ENCODE peak calls at places on chromosomes 16 and 17, in eight cellular contexts. One of them, this sample, is unnamed.

GRCh38 chr17:49022391-49022941 is 25.3 kb downstream of the IGF2BP1 start:
- DNase-seq in Panc1: no peak
- DNase-seq in nephron progenitor cell: peak
- DNase-seq in tibial nerve: no peak
- DNase-seq in stimulated activated CD4-positive, alpha-beta T cell treated with anti-CD3 and anti-CD28 coated beads, TNF-alpha, amount 100 ng/mL, for 1 hour: no peak
- DNase-seq in GM23338: peak
- DNase-seq in NCI-H2171 treated with DMSO at 0.1 percent for 48 hours: no peak
- DNase-seq in GM20000: no peak
- DNase-seq in this sample: no peak

GRCh38 chr16:29820730-29821662 is 734 bp downstream of the MVP start:
- DNase-seq in NCI-H2171 treated with DMSO at 0.1 percent for 48 hours: peak
- DNase-seq in stimulated activated CD4-positive, alpha-beta T cell treated with anti-CD3 and anti-CD28 coated beads, TNF-alpha, amount 100 ng/mL, for 1 hour: no peak
- DNase-seq in nephron progenitor cell: no peak
- DNase-seq in GM20000: peak
- DNase-seq in GM23338: no peak
- DNase-seq in tibial nerve: no peak
- DNase-seq in Panc1: no peak
- DNase-seq in this sample: no peak

GRCh38 chr17:77356109-77356689 is 215.4 kb downstream of the SEC14L1 start:
- DNase-seq in NCI-H2171 treated with DMSO at 0.1 percent for 48 hours: no peak
- DNase-seq in GM20000: peak
- DNase-seq in Panc1: no peak
- DNase-seq in stimulated activated CD4-positive, alpha-beta T cell treated with anti-CD3 and anti-CD28 coated beads, TNF-alpha, amount 100 ng/mL, for 1 hour: no peak
- DNase-seq in tibial nerve: no peak
- DNase-seq in nephron progenitor cell: no peak
- DNase-seq in GM23338: no peak
- DNase-seq in this sample: no peak

GRCh38 chr16:67843343-67843765 is 1.2 kb downstream of the THAP11 start:
- DNase-seq in Panc1: no peak
- DNase-seq in NCI-H2171 treated with DMSO at 0.1 percent for 48 hours: no peak
- DNase-seq in stimulated activated CD4-positive, alpha-beta T cell treated with anti-CD3 and anti-CD28 coated beads, TNF-alpha, amount 100 ng/mL, for 1 hour: no peak
- DNase-seq in nephron progenitor cell: peak
- DNase-seq in GM20000: no peak
- DNase-seq in GM23338: no peak
- DNase-seq in tibial nerve: no peak
- DNase-seq in this sample: no peak

GRCh38 chr17:17732444-17732843 is 51.2 kb downstream of the RAI1 start:
- DNase-seq in GM20000: no peak
- DNase-seq in tibial nerve: no peak
- DNase-seq in NCI-H2171 treated with DMSO at 0.1 percent for 48 hours: no peak
- DNase-seq in Panc1: no peak
- DNase-seq in stimulated activated CD4-positive, alpha-beta T cell treated with anti-CD3 and anti-CD28 coated beads, TNF-alpha, amount 100 ng/mL, for 1 hour: no peak
- DNase-seq in nephron progenitor cell: no peak
- DNase-seq in GM23338: no peak
- DNase-seq in this sample: no peak

GRCh38 chr17:49851387-49852291 is 3.8 kb upstream of the TAC4 start:
- DNase-seq in stimulated activated CD4-positive, alpha-beta T cell treated with anti-CD3 and anti-CD28 coated beads, TNF-alpha, amount 100 ng/mL, for 1 hour: peak
- DNase-seq in GM23338: peak
- DNase-seq in Panc1: no peak
- DNase-seq in GM20000: peak
- DNase-seq in NCI-H2171 treated with DMSO at 0.1 percent for 48 hours: peak
- DNase-seq in nephron progenitor cell: peak
- DNase-seq in tibial nerve: peak
- DNase-seq in this sample: peak

GRCh38 chr17:82172461-82173160 is 40.0 kb downstream of the CCDC57 start:
- DNase-seq in GM23338: no peak
- DNase-seq in nephron progenitor cell: no peak
- DNase-seq in Panc1: no peak
- DNase-seq in GM20000: no peak
- DNase-seq in stimulated activated CD4-positive, alpha-beta T cell treated with anti-CD3 and anti-CD28 coated beads, TNF-alpha, amount 100 ng/mL, for 1 hour: no peak
- DNase-seq in NCI-H2171 treated with DMSO at 0.1 percent for 48 hours: no peak
- DNase-seq in tibial nerve: no peak
- DNase-seq in this sample: no peak

GRCh38 chr16:11543676-11544393 is 42.9 kb downstream of the LITAF start:
- DNase-seq in GM23338: peak
- DNase-seq in stimulated activated CD4-positive, alpha-beta T cell treated with anti-CD3 and anti-CD28 coated beads, TNF-alpha, amount 100 ng/mL, for 1 hour: no peak
- DNase-seq in Panc1: no peak
- DNase-seq in NCI-H2171 treated with DMSO at 0.1 percent for 48 hours: no peak
- DNase-seq in nephron progenitor cell: no peak
- DNase-seq in tibial nerve: no peak
- DNase-seq in GM20000: no peak
- DNase-seq in this sample: no peak

GRCh38 chr16:78198299-78198698 is 98.8 kb downstream of the WWOX start:
- DNase-seq in NCI-H2171 treated with DMSO at 0.1 percent for 48 hours: no peak
- DNase-seq in tibial nerve: no peak
- DNase-seq in nephron progenitor cell: no peak
- DNase-seq in GM23338: no peak
- DNase-seq in GM20000: no peak
- DNase-seq in Panc1: no peak
- DNase-seq in stimulated activated CD4-positive, alpha-beta T cell treated with anti-CD3 and anti-CD28 coated beads, TNF-alpha, amount 100 ng/mL, for 1 hour: no peak
- DNase-seq in this sample: no peak

GRCh38 chr17:76132574-76133338 is 8.3 kb downstream of the FOXJ1 start:
- DNase-seq in stimulated activated CD4-positive, alpha-beta T cell treated with anti-CD3 and anti-CD28 coated beads, TNF-alpha, amount 100 ng/mL, for 1 hour: no peak
- DNase-seq in tibial nerve: no peak
- DNase-seq in Panc1: no peak
- DNase-seq in GM20000: no peak
- DNase-seq in nephron progenitor cell: no peak
- DNase-seq in GM23338: peak
- DNase-seq in NCI-H2171 treated with DMSO at 0.1 percent for 48 hours: peak
- DNase-seq in this sample: no peak

GRCh38 chr17:50681260-50682200 is 26.2 kb downstream of the ANKRD40 start:
- DNase-seq in GM23338: peak
- DNase-seq in NCI-H2171 treated with DMSO at 0.1 percent for 48 hours: peak
- DNase-seq in stimulated activated CD4-positive, alpha-beta T cell treated with anti-CD3 and anti-CD28 coated beads, TNF-alpha, amount 100 ng/mL, for 1 hour: no peak
- DNase-seq in GM20000: no peak
- DNase-seq in Panc1: no peak
- DNase-seq in tibial nerve: peak
- DNase-seq in nephron progenitor cell: no peak
- DNase-seq in this sample: peak

GRCh38 chr17:39694593-39694992 is 5.3 kb upstream of the ERBB2 start:
- DNase-seq in stimulated activated CD4-positive, alpha-beta T cell treated with anti-CD3 and anti-CD28 coated beads, TNF-alpha, amount 100 ng/mL, for 1 hour: no peak
- DNase-seq in NCI-H2171 treated with DMSO at 0.1 percent for 48 hours: no peak
- DNase-seq in GM20000: no peak
- DNase-seq in tibial nerve: no peak
- DNase-seq in GM23338: no peak
- DNase-seq in Panc1: no peak
- DNase-seq in nephron progenitor cell: no peak
- DNase-seq in this sample: no peak

GRCh38 chr17:57988301-57989010 is 402 bp upstream of the VEZF1 start:
- DNase-seq in nephron progenitor cell: no peak
- DNase-seq in GM20000: peak
- DNase-seq in Panc1: no peak
- DNase-seq in NCI-H2171 treated with DMSO at 0.1 percent for 48 hours: peak
- DNase-seq in GM23338: peak
- DNase-seq in tibial nerve: peak
- DNase-seq in stimulated activated CD4-positive, alpha-beta T cell treated with anti-CD3 and anti-CD28 coated beads, TNF-alpha, amount 100 ng/mL, for 1 hour: no peak
- DNase-seq in this sample: peak

GRCh38 chr17:38761612-38762011 is 9.1 kb downstream of the PSMB3 start:
- DNase-seq in stimulated activated CD4-positive, alpha-beta T cell treated with anti-CD3 and anti-CD28 coated beads, TNF-alpha, amount 100 ng/mL, for 1 hour: no peak
- DNase-seq in tibial nerve: no peak
- DNase-seq in GM23338: peak
- DNase-seq in nephron progenitor cell: peak
- DNase-seq in NCI-H2171 treated with DMSO at 0.1 percent for 48 hours: no peak
- DNase-seq in Panc1: no peak
- DNase-seq in GM20000: no peak
- DNase-seq in this sample: peak

GRCh38 chr16:19657831-19658230 is 60.2 kb downstream of the KNOP1 start:
- DNase-seq in Panc1: no peak
- DNase-seq in tibial nerve: no peak
- DNase-seq in GM20000: no peak
- DNase-seq in GM23338: no peak
- DNase-seq in nephron progenitor cell: no peak
- DNase-seq in NCI-H2171 treated with DMSO at 0.1 percent for 48 hours: peak
- DNase-seq in stimulated activated CD4-positive, alpha-beta T cell treated with anti-CD3 and anti-CD28 coated beads, TNF-alpha, amount 100 ng/mL, for 1 hour: no peak
- DNase-seq in this sample: no peak

GRCh38 chr16:48906076-48906475 is 296.1 kb upstream of the N4BP1 start:
- DNase-seq in nephron progenitor cell: no peak
- DNase-seq in NCI-H2171 treated with DMSO at 0.1 percent for 48 hours: no peak
- DNase-seq in GM20000: no peak
- DNase-seq in tibial nerve: no peak
- DNase-seq in GM23338: no peak
- DNase-seq in stimulated activated CD4-positive, alpha-beta T cell treated with anti-CD3 and anti-CD28 coated beads, TNF-alpha, amount 100 ng/mL, for 1 hour: no peak
- DNase-seq in Panc1: no peak
- DNase-seq in this sample: no peak

GRCh38 chr16:79811541-79811940 is 211.0 kb upstream of the MAF start:
- DNase-seq in GM23338: no peak
- DNase-seq in GM20000: no peak
- DNase-seq in Panc1: no peak
- DNase-seq in stimulated activated CD4-positive, alpha-beta T cell treated with anti-CD3 and anti-CD28 coated beads, TNF-alpha, amount 100 ng/mL, for 1 hour: no peak
- DNase-seq in nephron progenitor cell: no peak
- DNase-seq in NCI-H2171 treated with DMSO at 0.1 percent for 48 hours: no peak
- DNase-seq in tibial nerve: no peak
- DNase-seq in this sample: no peak

GRCh38 chr17:9918352-9918751 is 13.3 kb upstream of the RCVRN start:
- DNase-seq in GM20000: no peak
- DNase-seq in NCI-H2171 treated with DMSO at 0.1 percent for 48 hours: no peak
- DNase-seq in GM23338: no peak
- DNase-seq in nephron progenitor cell: no peak
- DNase-seq in Panc1: no peak
- DNase-seq in tibial nerve: no peak
- DNase-seq in stimulated activated CD4-positive, alpha-beta T cell treated with anti-CD3 and anti-CD28 coated beads, TNF-alpha, amount 100 ng/mL, for 1 hour: no peak
- DNase-seq in this sample: no peak

GRCh38 chr16:10552281-10552680 is 28.1 kb downstream of the EMP2 start:
- DNase-seq in NCI-H2171 treated with DMSO at 0.1 percent for 48 hours: no peak
- DNase-seq in Panc1: no peak
- DNase-seq in GM23338: no peak
- DNase-seq in GM20000: no peak
- DNase-seq in nephron progenitor cell: no peak
- DNase-seq in tibial nerve: no peak
- DNase-seq in stimulated activated CD4-positive, alpha-beta T cell treated with anti-CD3 and anti-CD28 coated beads, TNF-alpha, amount 100 ng/mL, for 1 hour: no peak
- DNase-seq in this sample: no peak

GRCh38 chr16:85369741-85370528 is 243.2 kb upstream of the GSE1 start:
- DNase-seq in GM23338: peak
- DNase-seq in GM20000: peak
- DNase-seq in nephron progenitor cell: peak
- DNase-seq in NCI-H2171 treated with DMSO at 0.1 percent for 48 hours: no peak
- DNase-seq in stimulated activated CD4-positive, alpha-beta T cell treated with anti-CD3 and anti-CD28 coated beads, TNF-alpha, amount 100 ng/mL, for 1 hour: peak
- DNase-seq in Panc1: no peak
- DNase-seq in tibial nerve: peak
- DNase-seq in this sample: peak

GRCh38 chr17:40306395-40306794 is 2.6 kb upstream of the RARA start:
- DNase-seq in GM20000: no peak
- DNase-seq in NCI-H2171 treated with DMSO at 0.1 percent for 48 hours: no peak
- DNase-seq in stimulated activated CD4-positive, alpha-beta T cell treated with anti-CD3 and anti-CD28 coated beads, TNF-alpha, amount 100 ng/mL, for 1 hour: no peak
- DNase-seq in Panc1: no peak
- DNase-seq in nephron progenitor cell: no peak
- DNase-seq in tibial nerve: no peak
- DNase-seq in GM23338: no peak
- DNase-seq in this sample: peak

This sample was measured in erythroblast.